ENCODE peak calls at places on chromosomes 13 and 19, in four cellular contexts. S is transverse colon, B is tibial artery, N is ovary. A is an unnamed sample.
A peak's percentile ranks its signal among the peaks of the same experiment; 100 is the strongest.

GRCh38 chr19:1304197-1304924 is 18.7 kb downstream of the EFNA2 start:
- DNase-seq in N (no peak), B (no peak), S (peak; percentile 71), A (no peak)

GRCh38 chr19:46866407-46867132 is 5.8 kb downstream of the ARHGAP35 start:
- DNase-seq in N (no peak), B (no peak), S (no peak), A (peak; percentile 32)

GRCh38 chr19:46294475-46294874 is 2.4 kb upstream of the HIF3A start:
- DNase-seq in N (no peak), B (no peak), S (no peak), A (no peak)

GRCh38 chr19:8537099-8537498 is 23.1 kb upstream of the ZNF414 start:
- DNase-seq in N (no peak), B (no peak), S (no peak), A (no peak)

GRCh38 chr13:106103779-106104178 is 431.7 kb downstream of the EFNB2 start:
- DNase-seq in B (no peak), N (no peak), S (no peak), A (no peak)

GRCh38 chr19:55526216-55527196 is 10.4 kb downstream of the SBK2 start:
- DNase-seq in N (peak; percentile 63), B (no peak), S (peak; percentile 80), A (no peak)

GRCh38 chr13:48908381-48909087 is 67.2 kb upstream of the FNDC3A start:
- DNase-seq in B (no peak), S (no peak), N (no peak), A (no peak)

GRCh38 chr13:73618275-73618865 is 515.8 kb downstream of the KLF12 start:
- DNase-seq in S (peak; percentile 51), B (no peak), N (no peak), A (no peak)

GRCh38 chr19:44570603-44570983 is 41.1 kb upstream of the CEACAM20 start:
- DNase-seq in B (no peak), S (no peak), N (no peak), A (no peak)
- H3K4me1 ChIP-seq in B (no peaks in the 10 kb centered on the region), S (peaks cover 3% of the 10 kb centered on the region), N (no peaks in the 10 kb centered on the region), A (no peaks in the 10 kb centered on the region)

DNA sequence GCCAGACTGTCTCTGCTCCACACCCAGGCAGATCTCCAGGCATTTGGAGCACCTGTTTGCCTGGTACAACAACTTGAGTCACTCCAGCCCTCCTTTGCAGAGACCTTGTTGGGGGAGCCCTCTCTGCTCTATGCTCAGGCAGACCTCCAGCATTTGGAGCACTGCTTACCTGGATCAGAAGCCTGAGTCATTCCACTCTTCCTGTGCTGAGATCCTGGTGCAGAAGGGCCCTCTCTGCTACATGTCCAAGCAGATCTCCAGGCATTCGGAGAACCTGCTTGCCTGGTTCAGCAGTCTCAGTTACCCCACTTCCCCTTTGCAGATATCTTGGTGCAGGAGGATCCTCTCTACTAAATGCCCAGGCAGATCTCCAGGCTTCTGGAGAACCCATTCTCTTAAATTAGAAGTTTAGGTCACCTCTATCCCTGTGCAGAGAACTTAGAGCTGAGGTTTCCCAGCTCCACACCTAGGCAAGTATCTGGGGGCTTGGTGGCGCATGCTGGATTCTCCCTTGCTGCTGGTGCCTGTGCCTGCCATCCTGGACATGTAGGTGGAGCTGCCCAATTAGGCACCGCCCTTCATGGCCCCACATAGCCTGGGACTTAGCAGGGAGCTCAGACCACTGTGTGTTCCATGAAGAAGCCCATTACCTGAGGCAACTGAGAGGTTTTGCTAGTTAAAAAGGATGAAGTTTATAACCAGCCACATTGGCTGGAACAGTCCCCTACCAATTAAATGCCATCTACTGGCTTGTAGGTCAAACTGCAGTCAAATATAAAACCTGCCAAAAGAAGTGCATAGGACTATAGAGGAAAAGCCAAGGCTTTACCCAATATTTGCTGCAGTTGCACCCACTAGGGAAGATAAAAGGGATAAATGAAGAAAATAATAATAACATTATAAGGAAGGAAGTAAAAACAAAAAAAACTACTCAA is 97.6 kb upstream of the SLITRK6 start:
- DNase-seq in B (no peak), N (no peak), S (no peak), A (no peak)
- TF ChIP-seq CTCF in B (no peak), N (no peak), S (no peak), A (no peak)

DNA sequence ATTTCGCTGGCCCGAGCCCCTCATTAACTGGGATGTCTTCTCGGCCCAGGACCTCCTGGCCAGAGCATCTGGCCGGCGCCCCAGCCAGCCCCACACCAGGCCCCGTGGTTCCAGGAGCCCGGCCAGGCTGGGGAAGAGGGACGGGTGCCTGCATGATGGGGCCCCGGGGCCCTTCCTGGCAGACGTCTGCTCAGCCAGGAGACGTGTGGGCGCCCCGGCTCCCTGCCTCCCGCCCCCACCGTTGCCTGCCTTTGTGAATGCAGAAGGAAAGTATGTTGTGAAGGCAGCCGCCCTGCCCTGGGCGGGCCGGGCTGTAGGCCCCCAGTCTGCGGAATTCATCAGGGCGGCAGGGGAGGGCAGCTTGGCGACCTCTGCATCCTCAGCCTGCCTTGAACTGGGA is 4.4 kb upstream of the COMP start:
- DNase-seq in B (no peak), S (no peak), N (no peak), A (no peak)
- H3K27me3 ChIP-seq in B (peaks cover 71% of the 10 kb centered on the region), S (peaks cover 83% of the 10 kb centered on the region), N (peaks cover 4% of the 10 kb centered on the region), A (peaks cover 8% of the 10 kb centered on the region)

DNA sequence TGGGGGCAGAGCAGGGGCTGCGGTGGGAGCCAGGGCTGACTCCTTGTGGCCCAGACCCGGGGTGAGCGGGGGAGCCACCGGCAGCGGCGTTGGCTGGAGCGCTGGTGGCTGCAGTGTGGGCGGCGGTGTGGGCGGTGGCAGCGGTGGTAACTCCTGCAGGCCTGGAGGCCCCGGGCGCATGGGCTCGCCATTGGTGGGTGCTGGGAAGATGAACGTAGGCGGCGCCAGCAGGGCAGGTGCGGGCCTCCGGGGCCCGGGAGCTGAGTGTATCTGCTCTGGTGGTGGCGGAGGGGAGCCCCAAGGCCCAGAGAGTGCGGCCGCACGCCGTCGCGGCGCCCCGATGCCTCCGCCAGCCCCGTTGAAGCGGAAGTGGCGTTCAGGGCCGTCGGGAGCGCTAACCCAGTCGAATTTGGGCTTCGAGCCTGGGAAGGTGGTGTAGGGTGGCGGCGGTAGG is 2.0 kb downstream of the GGN start:
- DNase-seq in S (no peak), N (peak; percentile 30), B (no peak), A (no peak)
- H3K4me1 ChIP-seq in S (peaks cover 36% of the 10 kb centered on the region), N (peaks cover 10% of the 10 kb centered on the region), B (peaks cover 32% of the 10 kb centered on the region), A (peaks cover 36% of the 10 kb centered on the region)

DNA sequence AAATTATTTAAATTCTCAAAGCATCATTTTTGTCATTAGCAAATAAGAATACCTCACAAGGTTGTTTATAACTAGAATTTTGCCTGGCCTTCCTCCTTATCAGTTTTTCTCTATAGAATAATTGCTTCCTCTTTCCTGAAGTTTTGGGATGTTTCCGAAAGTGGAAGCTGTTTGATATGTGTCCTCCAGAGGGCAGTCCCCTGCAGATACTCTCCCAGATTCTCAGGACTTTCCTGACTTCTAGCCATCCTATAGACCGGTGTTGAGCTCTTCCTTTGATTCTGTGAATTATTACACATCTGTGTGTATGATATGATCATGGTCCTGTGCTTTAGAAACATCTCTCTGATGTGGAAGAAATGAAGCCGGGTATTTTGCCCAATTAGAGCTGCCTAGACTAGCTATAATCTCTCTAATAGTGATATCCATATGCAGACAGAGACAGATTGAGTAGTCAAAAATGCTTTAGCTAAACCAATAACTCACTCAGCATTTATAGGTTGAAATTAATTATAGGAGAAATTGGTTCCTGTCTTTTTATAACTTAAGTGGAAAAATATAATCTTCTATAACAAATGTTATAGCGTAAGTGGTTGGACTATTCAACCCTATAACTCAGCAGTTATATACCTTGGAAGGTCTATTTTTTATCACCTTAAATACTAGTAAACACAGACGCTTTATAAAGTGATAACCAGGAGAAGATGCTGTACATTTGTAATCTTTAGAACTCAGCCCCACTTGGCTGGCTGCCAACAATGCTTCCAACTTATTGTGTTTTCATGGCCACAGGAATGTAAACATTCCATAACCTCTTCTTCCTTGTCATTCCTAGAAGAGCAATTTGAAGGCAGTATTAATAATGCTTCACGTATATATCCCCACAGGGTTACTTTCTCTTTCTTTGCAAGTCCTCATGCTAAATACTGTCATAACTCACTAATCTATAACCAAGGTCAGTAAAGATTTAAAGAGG is 201.0 kb upstream of the RXFP2 start:
- DNase-seq in B (peak; percentile 23), N (no peak), S (peak; percentile 13), A (no peak)
- TF ChIP-seq CTCF in B (peak; percentile 54), N (no peak), S (peak; percentile 57), A (no peak)

A was measured in CD8-positive, alpha-beta T cell.